ENCODE peak calls at places on chromosomes 6 and 20, in four cellular contexts. N is fibroblast of lung, S is tibial nerve, Q is sigmoid colon. J is an unnamed sample.

GRCh38 chr20:21272279-21272678 is 30.9 kb upstream of the XRN2 start:
- DNase-seq in Q (no peak), S (no peak), N (peak; percentile 64), J (no peak)

GRCh38 chr6:73586416-73586974 is 65.7 kb upstream of the EEF1A1 start:
- DNase-seq in S (no peak), N (peak; percentile 36), Q (no peak), J (no peak)

GRCh38 chr6:112311950-112312547 is 35.1 kb upstream of the RFPL4B start:
- DNase-seq in Q (no peak), N (no peak), S (no peak), J (no peak)

GRCh38 chr6:1724616-1725015 is 114.9 kb downstream of the FOXC1 start:
- DNase-seq in Q (no peak), N (no peak), S (no peak), J (peak; percentile 80)

GRCh38 chr6:98539669-98540207 is 294.6 kb upstream of the POU3F2 start:
- DNase-seq in S (no peak), N (no peak), Q (no peak), J (no peak)

GRCh38 chr20:43916073-43916874 is 1.6 kb downstream of the TOX2 start:
- DNase-seq in Q (no peak), S (no peak), N (peak; percentile 44), J (no peak)

GRCh38 chr6:31620586-31621319 is at the start of gene PRRC2A:
- DNase-seq in N (no peak), S (peak; percentile 94), Q (peak; percentile 92), J (peak; percentile 97)

GRCh38 chr6:1312444-1313363 is 806 bp downstream of the FOXQ1 start:
- DNase-seq in Q (no peak), N (no peak), S (no peak), J (no peak)

GRCh38 chr6:81894788-81895221 is 142.3 kb upstream of the TENT5A start:
- DNase-seq in N (peak; percentile 60), Q (peak; percentile 71), S (peak; percentile 55), J (no peak)

GRCh38 chr6:137105375-137105774 is 60.6 kb upstream of the IL20RA start:
- DNase-seq in N (no peak), S (no peak), Q (no peak), J (no peak)

GRCh38 chr6:3669916-3670315 is 81.6 kb downstream of the PXDC1 start:
- DNase-seq in S (no peak), N (no peak), Q (no peak), J (no peak)

GRCh38 chr6:26305097-26305841 is 59.7 kb upstream of the BTN3A2 start:
- DNase-seq in N (peak; percentile 87), Q (peak; percentile 84), S (no peak), J (peak; percentile 44)

GRCh38 chr6:43285415-43285814 is 12.6 kb upstream of the SLC22A7 start:
- DNase-seq in N (no peak), Q (no peak), S (no peak), J (no peak)

GRCh38 chr6:43285832-43286231 is 12.2 kb upstream of the SLC22A7 start:
- DNase-seq in N (no peak), Q (no peak), S (no peak), J (no peak)

GRCh38 chr6:43283514-43283901 is 14.6 kb upstream of the SLC22A7 start:
- DNase-seq in N (no peak), S (no peak), Q (no peak), J (no peak)

GRCh38 chr6:43283905-43284304 is 14.2 kb upstream of the SLC22A7 start:
- DNase-seq in Q (no peak), S (no peak), N (no peak), J (no peak)

DNA sequence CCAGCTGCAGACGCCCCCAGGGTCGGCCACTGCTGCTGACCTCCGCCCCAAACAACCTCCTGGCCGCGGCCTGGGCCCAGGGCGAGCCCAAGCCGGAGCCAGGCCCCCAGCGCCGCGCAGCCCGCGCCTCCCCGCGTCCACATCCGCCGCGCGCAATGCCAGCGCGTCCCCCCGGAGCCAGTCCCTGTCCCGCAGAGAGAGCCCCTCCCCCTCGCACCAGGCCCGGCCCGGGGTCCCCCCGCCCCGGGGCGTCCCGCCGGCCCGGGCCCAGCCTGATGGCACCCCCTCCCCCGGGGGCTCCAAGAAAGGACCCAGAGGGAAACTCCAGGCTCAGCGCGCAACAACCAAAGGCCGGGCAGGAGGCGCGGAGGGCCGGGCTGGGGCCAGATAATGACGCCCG is 13.1 kb upstream of the SLC22A7 start:
- DNase-seq in Q (no peak), N (no peak), S (no peak), J (no peak)
- H3K4me3 ChIP-seq in Q (peak overlapping the region; percentile 19), N (no peak overlapping the region), S (no peak overlapping the region), J (peak overlapping the region; percentile 22)

GRCh38 chr6:48111143-48111506 is at the start of gene PTCHD4:
- DNase-seq in Q (no peak), S (no peak), N (peak; percentile 87), J (no peak)
- H3K4me3 ChIP-seq in Q (no peak within 1 kb of the TSS), S (no peak within 1 kb of the TSS), N (peak within 1 kb of the TSS; percentile 54), J (no peak within 1 kb of the TSS)

DNA sequence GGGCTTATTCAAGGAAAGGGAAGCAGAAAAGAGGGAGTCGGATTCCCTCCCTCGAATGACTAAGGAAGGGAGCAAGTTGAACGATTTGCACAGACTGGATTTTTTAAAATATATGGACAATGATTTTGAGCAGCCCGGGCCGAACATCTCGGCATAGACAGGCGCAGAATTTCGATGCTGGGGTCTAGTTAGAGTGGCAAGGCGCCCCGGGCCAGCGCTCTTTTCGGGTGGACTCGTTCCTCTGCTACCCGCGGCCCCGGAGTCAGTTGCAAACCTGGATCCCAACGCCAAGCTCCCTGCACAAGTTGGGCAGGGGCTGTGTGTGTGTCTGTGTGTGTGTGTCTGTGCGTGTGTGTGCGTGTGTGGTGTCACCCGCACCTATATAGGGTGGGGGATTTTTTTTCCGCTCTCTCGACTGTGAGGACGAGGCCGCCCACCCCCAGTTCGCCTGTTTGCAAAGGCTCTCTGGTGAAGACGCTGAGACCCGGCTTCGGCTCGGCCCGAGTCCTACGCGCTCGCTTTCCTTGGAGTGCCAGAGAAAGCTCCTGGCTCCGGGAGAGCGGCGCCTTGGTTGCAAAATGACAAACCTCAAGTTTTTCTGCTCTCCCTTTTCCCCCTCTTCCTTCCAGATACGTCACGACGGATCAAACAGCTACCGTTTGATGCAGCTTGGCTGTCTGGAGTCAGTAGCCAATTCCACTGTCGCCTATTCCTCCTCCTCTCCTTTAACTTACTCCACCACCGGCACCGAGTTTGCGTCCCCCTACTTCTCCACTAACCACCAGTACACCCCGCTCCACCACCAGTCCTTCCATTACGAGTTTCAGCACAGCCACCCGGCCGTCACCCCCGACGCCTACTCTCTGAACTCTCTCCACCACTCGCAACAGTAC is 1.4 kb downstream of the TFAP2D start:
- DNase-seq in Q (no peak), S (no peak), N (no peak), J (no peak)
- H3K4me3 ChIP-seq in Q (no peak overlapping the region), S (no peak overlapping the region), N (no peak overlapping the region), J (no peak overlapping the region)

GRCh38 chr6:33744895-33745546 is 1.7 kb downstream of the IP6K3 start:
- DNase-seq in S (no peak), N (no peak), Q (peak; percentile 94), J (no peak)

GRCh38 chr6:33747823-33748222 is 1.1 kb upstream of the IP6K3 start:
- DNase-seq in N (no peak), S (no peak), Q (no peak), J (no peak)

GRCh38 chr6:33746036-33746600 is 587 bp downstream of the IP6K3 start:
- DNase-seq in S (no peak), N (peak; percentile 56), Q (peak; percentile 96), J (no peak)

GRCh38 chr6:33745558-33745957 is 1.1 kb downstream of the IP6K3 start:
- DNase-seq in N (no peak), Q (peak; percentile 78), S (no peak), J (no peak)

DNA sequence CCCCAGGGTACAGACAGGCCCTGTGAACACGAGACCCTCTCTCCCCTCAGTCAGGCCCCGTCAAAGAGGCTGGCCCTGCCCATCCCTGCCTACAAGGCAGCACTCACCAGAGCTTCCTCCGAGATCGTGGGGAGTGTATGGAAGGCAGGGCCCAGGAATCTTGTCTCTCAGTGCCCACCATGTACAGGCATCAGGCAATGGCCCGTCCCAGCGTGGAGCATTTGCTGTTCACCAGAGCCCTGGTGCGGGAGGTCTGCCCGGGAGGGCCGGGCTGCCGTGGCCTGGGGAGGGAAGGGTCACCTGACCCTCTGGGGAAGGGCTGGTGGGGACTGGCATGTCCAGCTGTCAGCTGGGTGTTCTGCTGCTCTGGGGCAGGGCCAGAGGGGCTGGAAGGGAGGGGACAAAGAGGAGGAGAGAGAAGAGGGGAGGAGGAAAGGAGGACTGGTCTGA is at the start of gene IP6K3:
- DNase-seq in Q (peak; percentile 86), S (no peak), N (no peak), J (no peak)
- H3K4me3 ChIP-seq in Q (peak within 1 kb of the TSS; percentile 46), S (peak within 1 kb of the TSS; percentile 12), N (peak within 1 kb of the TSS; percentile 54), J (peak within 1 kb of the TSS; percentile 22)

DNA sequence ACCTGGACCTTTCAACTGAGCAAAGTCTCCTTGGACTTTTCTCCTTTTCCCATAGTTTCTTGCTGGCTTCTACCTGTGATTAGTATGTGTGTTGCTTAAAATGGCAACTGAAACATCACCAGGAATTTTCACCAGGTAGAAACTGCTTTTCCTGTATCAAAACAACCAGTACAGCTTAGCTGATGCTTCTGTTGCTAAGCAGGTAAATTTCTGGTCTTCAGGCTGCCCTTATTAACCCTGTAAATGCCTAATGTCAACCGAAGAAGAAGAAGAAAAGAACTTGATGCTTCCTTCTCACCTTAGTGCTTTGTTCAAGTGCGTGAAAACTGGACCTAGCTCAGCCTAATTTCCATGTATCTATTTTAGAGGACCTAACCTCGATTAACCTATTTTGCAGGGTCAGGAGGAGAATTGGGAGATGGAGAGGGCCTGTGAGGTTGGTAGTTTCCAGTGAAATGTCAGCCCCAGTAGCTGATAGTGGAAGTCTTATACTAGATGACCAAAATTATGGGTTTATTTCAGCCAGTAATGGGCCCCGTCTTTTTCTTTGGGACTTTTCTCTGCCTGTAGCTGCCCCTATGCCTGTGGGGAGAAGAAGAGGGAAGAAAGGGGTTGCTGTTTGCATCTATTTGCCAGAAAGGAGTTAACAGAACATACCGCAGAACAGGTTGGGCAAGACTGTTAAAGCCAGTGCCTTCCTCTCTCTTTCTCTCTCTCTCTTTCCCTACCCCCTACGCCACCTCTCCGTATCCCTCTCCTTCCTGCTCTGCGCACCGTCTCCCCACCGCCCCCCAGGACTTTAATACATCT is 37.7 kb downstream of the RREB1 start:
- DNase-seq in S (no peak), N (no peak), Q (no peak), J (peak; percentile 56)
- H3K4me3 ChIP-seq in S (no peak overlapping the region), N (no peak overlapping the region), Q (peak overlapping the region; percentile 1), J (no peak overlapping the region)

GRCh38 chr6:166620478-166621113 is 6.5 kb downstream of the RPS6KA2 start:
- DNase-seq in S (no peak), Q (no peak), N (peak; percentile 50), J (no peak)
- H3K4me3 ChIP-seq in S (no peak overlapping the region), Q (no peak overlapping the region), N (no peak overlapping the region), J (no peak overlapping the region)

J was measured in stomach.